ENCODE peak calls at places on chromosomes 7 and 10, in seven cellular contexts. One of them, this sample, is unnamed.
A peak's percentile ranks its signal among the peaks of the same experiment; 100 is the strongest.

GRCh38 chr7:154783281-154783909 is 219.5 kb downstream of the PAXIP1 start:
- DNase-seq in PC-9: no peak
- DNase-seq in lung: no peak
- DNase-seq in right atrium auricular region: no peak
- DNase-seq in PC-3: no peak
- DNase-seq in A549: no peak
- DNase-seq in naive thymus-derived CD4-positive, alpha-beta T cell: no peak
- DNase-seq in this sample: no peak

GRCh38 chr7:119935418-119936025 is 337.5 kb upstream of the KCND2 start:
- DNase-seq in naive thymus-derived CD4-positive, alpha-beta T cell: no peak
- DNase-seq in PC-3: peak; percentile 60
- DNase-seq in PC-9: no peak
- DNase-seq in lung: no peak
- DNase-seq in A549: no peak
- DNase-seq in right atrium auricular region: no peak
- DNase-seq in this sample: no peak

GRCh38 chr10:57420881-57421280 is 846.8 kb downstream of the IPMK start:
- DNase-seq in PC-3: no peak
- DNase-seq in naive thymus-derived CD4-positive, alpha-beta T cell: no peak
- DNase-seq in lung: no peak
- DNase-seq in A549: no peak
- DNase-seq in PC-9: no peak
- DNase-seq in right atrium auricular region: no peak
- DNase-seq in this sample: no peak

GRCh38 chr7:131769241-131769640 is 212.8 kb upstream of the PODXL start:
- DNase-seq in PC-9: peak; percentile 40
- DNase-seq in lung: no peak
- DNase-seq in right atrium auricular region: no peak
- DNase-seq in A549: peak; percentile 13
- DNase-seq in naive thymus-derived CD4-positive, alpha-beta T cell: no peak
- DNase-seq in PC-3: peak; percentile 95
- DNase-seq in this sample: peak; percentile 68

GRCh38 chr10:103451871-103452713 is at the start of gene CALHM2:
- DNase-seq in right atrium auricular region: peak; percentile 83
- DNase-seq in lung: peak; percentile 57
- DNase-seq in PC-3: no peak
- DNase-seq in naive thymus-derived CD4-positive, alpha-beta T cell: peak; percentile 43
- DNase-seq in A549: peak; percentile 61
- DNase-seq in PC-9: peak; percentile 46
- DNase-seq in this sample: no peak

GRCh38 chr7:90671571-90671970 is 75.5 kb downstream of the CDK14 start:
- DNase-seq in PC-3: no peak
- DNase-seq in A549: no peak
- DNase-seq in naive thymus-derived CD4-positive, alpha-beta T cell: no peak
- DNase-seq in lung: no peak
- DNase-seq in PC-9: no peak
- DNase-seq in right atrium auricular region: no peak
- DNase-seq in this sample: no peak

GRCh38 chr7:99139031-99139430 is 4.9 kb downstream of the SMURF1 start:
- DNase-seq in A549: no peak
- DNase-seq in PC-3: no peak
- DNase-seq in right atrium auricular region: no peak
- DNase-seq in naive thymus-derived CD4-positive, alpha-beta T cell: no peak
- DNase-seq in PC-9: peak; percentile 60
- DNase-seq in lung: no peak
- DNase-seq in this sample: no peak

GRCh38 chr7:128904381-128905197 is 5.9 kb downstream of the KCP start:
- DNase-seq in PC-9: no peak
- DNase-seq in A549: peak; percentile 60
- DNase-seq in lung: no peak
- DNase-seq in right atrium auricular region: no peak
- DNase-seq in naive thymus-derived CD4-positive, alpha-beta T cell: peak; percentile 68
- DNase-seq in PC-3: peak; percentile 68
- DNase-seq in this sample: no peak

GRCh38 chr10:132828681-132829080 is 42.7 kb upstream of the NKX6-2 start:
- DNase-seq in PC-3: no peak
- DNase-seq in lung: no peak
- DNase-seq in right atrium auricular region: no peak
- DNase-seq in A549: no peak
- DNase-seq in PC-9: no peak
- DNase-seq in naive thymus-derived CD4-positive, alpha-beta T cell: no peak
- DNase-seq in this sample: no peak

GRCh38 chr10:19815478-19816419 is 483 bp upstream of the PLXDC2 start:
- DNase-seq in PC-3: no peak
- DNase-seq in lung: peak; percentile 69
- DNase-seq in PC-9: no peak
- DNase-seq in right atrium auricular region: peak; percentile 87
- DNase-seq in naive thymus-derived CD4-positive, alpha-beta T cell: no peak
- DNase-seq in A549: no peak
- DNase-seq in this sample: no peak

GRCh38 chr10:100569687-100570517 is 34.2 kb downstream of the HIF1AN start:
- DNase-seq in A549: no peak
- DNase-seq in naive thymus-derived CD4-positive, alpha-beta T cell: no peak
- DNase-seq in PC-9: no peak
- DNase-seq in PC-3: no peak
- DNase-seq in right atrium auricular region: no peak
- DNase-seq in lung: no peak
- DNase-seq in this sample: no peak

GRCh38 chr7:50367098-50367497 is 62.6 kb downstream of the IKZF1 start:
- DNase-seq in right atrium auricular region: no peak
- DNase-seq in naive thymus-derived CD4-positive, alpha-beta T cell: peak; percentile 62
- DNase-seq in PC-9: no peak
- DNase-seq in lung: no peak
- DNase-seq in A549: no peak
- DNase-seq in PC-3: no peak
- DNase-seq in this sample: no peak

GRCh38 chr7:14691034-14691433 is 211.5 kb downstream of the DGKB start:
- DNase-seq in naive thymus-derived CD4-positive, alpha-beta T cell: no peak
- DNase-seq in right atrium auricular region: no peak
- DNase-seq in PC-3: no peak
- DNase-seq in lung: no peak
- DNase-seq in A549: no peak
- DNase-seq in PC-9: no peak
- DNase-seq in this sample: no peak

GRCh38 chr10:72164617-72165016 is 51.2 kb upstream of the ANAPC16 start:
- DNase-seq in A549: no peak
- DNase-seq in PC-3: no peak
- DNase-seq in lung: no peak
- DNase-seq in naive thymus-derived CD4-positive, alpha-beta T cell: peak; percentile 41
- DNase-seq in right atrium auricular region: no peak
- DNase-seq in PC-9: no peak
- DNase-seq in this sample: no peak

GRCh38 chr10:72158174-72158573 is 57.6 kb upstream of the ANAPC16 start:
- DNase-seq in PC-9: no peak
- DNase-seq in lung: no peak
- DNase-seq in A549: no peak
- DNase-seq in naive thymus-derived CD4-positive, alpha-beta T cell: no peak
- DNase-seq in right atrium auricular region: no peak
- DNase-seq in PC-3: no peak
- DNase-seq in this sample: no peak

DNA sequence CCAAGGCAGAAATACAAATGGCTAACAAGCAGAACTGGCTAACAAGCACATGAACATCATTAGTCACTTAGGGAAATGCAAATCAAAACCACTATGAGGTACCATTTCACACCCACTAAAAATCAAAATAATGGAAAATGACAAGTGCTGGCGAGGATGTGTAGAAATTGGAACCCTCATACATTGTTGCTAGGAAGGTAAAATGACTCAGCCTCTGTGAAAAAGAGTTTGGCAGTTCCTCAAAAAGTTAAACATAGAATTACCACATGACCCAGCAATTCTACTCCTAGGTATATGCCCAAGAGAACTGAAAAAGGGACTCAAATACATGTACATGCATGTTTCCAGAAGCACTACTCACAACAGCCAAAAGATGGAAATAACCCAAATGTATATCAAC is 52.8 kb upstream of the ANAPC16 start:
- DNase-seq in right atrium auricular region: no peak
- DNase-seq in PC-9: no peak
- DNase-seq in naive thymus-derived CD4-positive, alpha-beta T cell: no peak
- DNase-seq in A549: no peak
- DNase-seq in lung: no peak
- DNase-seq in PC-3: peak; percentile 66
- DNase-seq in this sample: peak; percentile 70
- H3K27ac ChIP-seq in right atrium auricular region: no peak overlapping the region
- H3K27ac ChIP-seq in PC-9: peak overlapping the region; percentile 5
- H3K27ac ChIP-seq in naive thymus-derived CD4-positive, alpha-beta T cell: no peak overlapping the region
- H3K27ac ChIP-seq in A549: peak overlapping the region; percentile 55
- H3K27ac ChIP-seq in lung: no peak overlapping the region
- H3K27ac ChIP-seq in PC-3: no peak overlapping the region
- H3K27ac ChIP-seq in this sample: peak overlapping the region; percentile 37

GRCh38 chr7:151793531-151793935 is 83.4 kb downstream of the PRKAG2 start:
- DNase-seq in A549: no peak
- DNase-seq in PC-9: no peak
- DNase-seq in PC-3: peak; percentile 11
- DNase-seq in naive thymus-derived CD4-positive, alpha-beta T cell: no peak
- DNase-seq in lung: peak; percentile 79
- DNase-seq in right atrium auricular region: peak; percentile 83
- DNase-seq in this sample: no peak
- H3K27ac ChIP-seq in A549: no peak overlapping the region
- H3K27ac ChIP-seq in PC-9: no peak overlapping the region
- H3K27ac ChIP-seq in PC-3: no peak overlapping the region
- H3K27ac ChIP-seq in naive thymus-derived CD4-positive, alpha-beta T cell: no peak overlapping the region
- H3K27ac ChIP-seq in lung: no peak overlapping the region
- H3K27ac ChIP-seq in right atrium auricular region: no peak overlapping the region
- H3K27ac ChIP-seq in this sample: no peak overlapping the region

GRCh38 chr10:60377955-60378354 is 11.7 kb downstream of the ANK3 start:
- DNase-seq in PC-9: no peak
- DNase-seq in lung: no peak
- DNase-seq in right atrium auricular region: no peak
- DNase-seq in naive thymus-derived CD4-positive, alpha-beta T cell: no peak
- DNase-seq in A549: peak; percentile 13
- DNase-seq in PC-3: peak; percentile 57
- DNase-seq in this sample: no peak
- H3K27ac ChIP-seq in PC-9: no peak overlapping the region
- H3K27ac ChIP-seq in lung: no peak overlapping the region
- H3K27ac ChIP-seq in right atrium auricular region: no peak overlapping the region
- H3K27ac ChIP-seq in naive thymus-derived CD4-positive, alpha-beta T cell: no peak overlapping the region
- H3K27ac ChIP-seq in A549: peak overlapping the region; percentile 7
- H3K27ac ChIP-seq in PC-3: no peak overlapping the region
- H3K27ac ChIP-seq in this sample: no peak overlapping the region

GRCh38 chr7:140174217-140174616 is 2.6 kb downstream of the KDM7A start:
- DNase-seq in PC-9: no peak
- DNase-seq in PC-3: no peak
- DNase-seq in A549: no peak
- DNase-seq in right atrium auricular region: no peak
- DNase-seq in naive thymus-derived CD4-positive, alpha-beta T cell: no peak
- DNase-seq in lung: no peak
- DNase-seq in this sample: no peak
- H3K27ac ChIP-seq in PC-9: no peak overlapping the region
- H3K27ac ChIP-seq in PC-3: no peak overlapping the region
- H3K27ac ChIP-seq in A549: no peak overlapping the region
- H3K27ac ChIP-seq in right atrium auricular region: peak overlapping the region; percentile 5
- H3K27ac ChIP-seq in naive thymus-derived CD4-positive, alpha-beta T cell: no peak overlapping the region
- H3K27ac ChIP-seq in lung: no peak overlapping the region
- H3K27ac ChIP-seq in this sample: peak overlapping the region; percentile 96

GRCh38 chr7:17301491-17302101 is 3.1 kb downstream of the AHR start:
- DNase-seq in PC-9: peak; percentile 54
- DNase-seq in PC-3: peak; percentile 66
- DNase-seq in naive thymus-derived CD4-positive, alpha-beta T cell: peak; percentile 54
- DNase-seq in lung: peak; percentile 39
- DNase-seq in right atrium auricular region: peak; percentile 61
- DNase-seq in A549: no peak
- DNase-seq in this sample: no peak

GRCh38 chr7:17298102-17298839 is at the start of gene AHR:
- DNase-seq in right atrium auricular region: peak; percentile 97
- DNase-seq in A549: peak; percentile 59
- DNase-seq in PC-3: peak; percentile 89
- DNase-seq in PC-9: peak; percentile 87
- DNase-seq in naive thymus-derived CD4-positive, alpha-beta T cell: peak; percentile 81
- DNase-seq in lung: peak; percentile 94
- DNase-seq in this sample: peak; percentile 78

GRCh38 chr7:17300012-17300411 is 1.6 kb downstream of the AHR start:
- DNase-seq in PC-9: no peak
- DNase-seq in lung: no peak
- DNase-seq in right atrium auricular region: no peak
- DNase-seq in naive thymus-derived CD4-positive, alpha-beta T cell: no peak
- DNase-seq in A549: no peak
- DNase-seq in PC-3: no peak
- DNase-seq in this sample: no peak

GRCh38 chr7:17298840-17299476 is 506 bp downstream of the AHR start:
- DNase-seq in A549: peak; percentile 39
- DNase-seq in right atrium auricular region: peak; percentile 60
- DNase-seq in PC-9: no peak
- DNase-seq in naive thymus-derived CD4-positive, alpha-beta T cell: peak; percentile 71
- DNase-seq in lung: peak; percentile 56
- DNase-seq in PC-3: peak; percentile 41
- DNase-seq in this sample: no peak

GRCh38 chr7:17299477-17299991 is 1.1 kb downstream of the AHR start:
- DNase-seq in PC-9: no peak
- DNase-seq in right atrium auricular region: no peak
- DNase-seq in PC-3: peak; percentile 39
- DNase-seq in naive thymus-derived CD4-positive, alpha-beta T cell: peak; percentile 40
- DNase-seq in A549: no peak
- DNase-seq in lung: no peak
- DNase-seq in this sample: no peak
- H3K27ac ChIP-seq in PC-9: peak overlapping the region; percentile 68
- H3K27ac ChIP-seq in right atrium auricular region: peak overlapping the region; percentile 97
- H3K27ac ChIP-seq in PC-3: peak overlapping the region; percentile 75
- H3K27ac ChIP-seq in naive thymus-derived CD4-positive, alpha-beta T cell: peak overlapping the region; percentile 89
- H3K27ac ChIP-seq in A549: peak overlapping the region; percentile 95
- H3K27ac ChIP-seq in lung: peak overlapping the region; percentile 93
- H3K27ac ChIP-seq in this sample: peak overlapping the region; percentile 88

DNA sequence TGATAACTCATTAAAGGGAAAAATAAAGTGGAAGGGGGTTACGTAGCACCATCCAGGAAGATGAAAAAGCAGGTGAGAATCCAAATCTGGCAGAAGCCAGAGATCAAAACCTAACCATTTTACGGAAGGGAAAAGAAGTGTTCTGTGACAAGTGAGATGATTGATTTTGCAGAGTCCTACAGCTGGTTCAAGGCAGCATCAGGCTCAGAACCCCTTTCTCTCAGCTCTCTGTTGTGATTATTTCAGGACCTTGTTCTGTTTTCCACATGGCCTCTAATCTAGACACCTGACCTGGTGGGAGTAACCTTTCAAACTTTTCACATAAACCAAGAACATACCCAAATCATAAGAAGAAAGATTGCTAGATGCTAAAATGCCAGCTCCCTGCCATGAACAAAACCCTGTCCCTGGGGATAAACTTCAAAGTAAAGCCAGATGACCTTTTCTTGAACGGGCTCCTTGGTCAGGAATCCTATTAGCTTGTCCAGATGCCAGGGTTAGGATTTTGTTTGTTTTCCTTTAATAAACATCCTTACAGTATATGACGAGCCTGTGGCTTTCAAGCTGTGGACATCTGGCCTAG is 5.9 kb downstream of the DUSP5 start:
- DNase-seq in PC-3: no peak
- DNase-seq in right atrium auricular region: no peak
- DNase-seq in A549: no peak
- DNase-seq in naive thymus-derived CD4-positive, alpha-beta T cell: no peak
- DNase-seq in lung: no peak
- DNase-seq in PC-9: no peak
- DNase-seq in this sample: no peak
- H3K27ac ChIP-seq in PC-3: no peak overlapping the region
- H3K27ac ChIP-seq in right atrium auricular region: peak overlapping the region; percentile 97
- H3K27ac ChIP-seq in A549: peak overlapping the region; percentile 96
- H3K27ac ChIP-seq in naive thymus-derived CD4-positive, alpha-beta T cell: peak overlapping the region; percentile 53
- H3K27ac ChIP-seq in lung: peak overlapping the region; percentile 74
- H3K27ac ChIP-seq in PC-9: peak overlapping the region; percentile 32
- H3K27ac ChIP-seq in this sample: peak overlapping the region; percentile 96

This sample was measured in epithelial cell of prostate.